ENCODE peak calls at places on chromosomes 6 and 20, in seven cellular contexts. X, W, Z, Q, K, D and I are unnamed samples.

GRCh38 chr6:151409679-151410078 is 18.3 kb upstream of the ZBTB2 start:
- DNase-seq in Z (no peak), K (no peak), W (no peak), Q (no peak), X (no peak), D (no peak), I (no peak)

GRCh38 chr20:40435146-40435545 is 253.9 kb downstream of the MAFB start:
- DNase-seq in Q (no peak), D (no peak), K (no peak), W (no peak), X (no peak), Z (no peak), I (no peak)

GRCh38 chr20:50146732-50147662 is 6.5 kb downstream of the PEDS1 start:
- DNase-seq in Q (no peak), X (peak; percentile 79), Z (no peak), K (peak; percentile 55), D (no peak), W (peak; percentile 69), I (peak; percentile 67)

GRCh38 chr6:142783499-142783898 is 161.5 kb downstream of the HIVEP2 start:
- DNase-seq in X (no peak), D (no peak), Z (no peak), K (no peak), W (no peak), Q (no peak), I (no peak)

GRCh38 chr6:89042664-89043063 is 37.9 kb upstream of the PNRC1 start:
- DNase-seq in W (no peak), X (no peak), K (no peak), D (no peak), Z (no peak), Q (no peak), I (no peak)

GRCh38 chr20:8800089-8800488 is 268.8 kb upstream of the PLCB4 start:
- DNase-seq in K (no peak), Z (no peak), X (no peak), D (no peak), Q (no peak), W (no peak), I (no peak)

GRCh38 chr20:61797971-61798411 is 267.7 kb downstream of the TAF4 start:
- DNase-seq in Z (no peak), W (no peak), D (no peak), Q (no peak), X (no peak), K (no peak), I (no peak)

GRCh38 chr6:6057442-6058053 is 50.8 kb upstream of the NRN1 start:
- DNase-seq in W (no peak), X (no peak), K (no peak), Z (peak; percentile 16), Q (no peak), D (no peak), I (peak; percentile 55)

GRCh38 chr20:63929071-63929470 is 27.1 kb downstream of the UCKL1 start:
- DNase-seq in K (no peak), Q (no peak), X (no peak), D (no peak), W (no peak), Z (no peak), I (no peak)

GRCh38 chr6:7572213-7572943 is 17.6 kb upstream of the SNRNP48 start:
- DNase-seq in W (no peak), K (no peak), X (no peak), Z (no peak), D (no peak), Q (no peak), I (no peak)

GRCh38 chr6:69973763-69974162 is 107.4 kb downstream of the COL19A1 start:
- DNase-seq in Q (no peak), Z (no peak), D (no peak), W (no peak), K (no peak), X (no peak), I (no peak)